ENCODE peak calls at places on chromosomes 13 and 19, in five cellular contexts. U is activated CD8-positive, alpha-beta memory T cell treated with anti-CD3 and anti-CD28 coated beads, Interleukin-2, amount 10 ng/mL, durations not matched to agents 7 days and 5 days; K is upper lobe of left lung; W is right cardiac atrium; M is activated CD8-positive, alpha-beta T cell treated with anti-CD3 and anti-CD28 coated beads, Interleukin-2, amount 10 ng/mL, durations not matched to agents 7 days and 5 days. A is an unnamed sample.

GRCh38 chr13:40031031-40031430 is 375.6 kb downstream of the COG6 start:
- ATAC-seq in K (no peak), M (no peak), U (no peak), W (no peak), A (no peak)

GRCh38 chr19:18488838-18489626 is 32.8 kb downstream of the ELL start:
- ATAC-seq in M (no peak), K (no peak), U (no peak), W (no peak), A (no peak)

GRCh38 chr13:32153056-32153455 is 121.5 kb downstream of the FRY start:
- ATAC-seq in M (no peak), W (no peak), K (no peak), U (no peak), A (no peak)

GRCh38 chr13:30409911-30410704 is 12.2 kb upstream of the UBE2L5 start:
- ATAC-seq in W (peak; percentile 74), M (no peak), K (no peak), U (no peak), A (no peak)

GRCh38 chr13:31896427-31896826 is 135.1 kb upstream of the FRY start:
- ATAC-seq in W (peak; percentile 86), M (no peak), U (no peak), K (no peak), A (peak; percentile 39)

GRCh38 chr19:19201697-19202630 is 1.2 kb downstream of the NR2C2AP start:
- ATAC-seq in K (no peak), W (no peak), M (no peak), U (no peak), A (no peak)

GRCh38 chr13:25971077-25971476 is 80.7 kb downstream of the SHISA2 start:
- ATAC-seq in U (no peak), M (peak; percentile 32), W (no peak), K (no peak), A (peak; percentile 5)

GRCh38 chr19:3545669-3546034 is 6.7 kb downstream of the TEKTIP1 start:
- ATAC-seq in U (no peak), W (no peak), K (no peak), M (no peak), A (no peak)

GRCh38 chr13:105991131-105991530 is 544.3 kb downstream of the EFNB2 start:
- ATAC-seq in U (no peak), M (no peak), W (no peak), K (no peak), A (no peak)

GRCh38 chr13:20263393-20264044 is 31.4 kb upstream of the GJB6 start:
- ATAC-seq in U (no peak), M (no peak), K (no peak), W (no peak), A (no peak)

GRCh38 chr13:113305208-113305607 is 8.2 kb downstream of the LAMP1 start:
- ATAC-seq in K (no peak), U (no peak), W (peak; percentile 43), M (no peak), A (no peak)

GRCh38 chr13:39463611-39464010 is 139.4 kb downstream of the LHFPL6 start:
- ATAC-seq in K (no peak), W (no peak), U (no peak), M (no peak), A (no peak)

GRCh38 chr13:50089633-50090032 is 74.4 kb downstream of the KCNRG start:
- ATAC-seq in U (no peak), M (no peak), K (no peak), W (no peak), A (no peak)

GRCh38 chr19:6678690-6679109 is 8.7 kb upstream of the TNFSF14 start:
- ATAC-seq in U (peak; percentile 51), K (no peak), M (peak; percentile 36), W (no peak), A (peak; percentile 86)

GRCh38 chr19:34540811-34541557 is 59.4 kb downstream of the WTIP start:
- ATAC-seq in U (no peak), K (no peak), M (no peak), W (no peak), A (no peak)

GRCh38 chr19:39384839-39385568 is 5.9 kb downstream of the PAF1 start:
- ATAC-seq in K (no peak), U (no peak), M (no peak), W (no peak), A (no peak)

A was measured in activated T-helper 17 cell treated with anti-CD3 and anti-CD28 coated beads, Interleukin-2, amount 50 U/mL, for 72 hours.